ENCODE peak calls at places on chromosomes 2 and 18, in four cellular contexts. M is IMR-90, W is neuronal stem cell, O is H9. E is an unnamed sample. For H3K4me1, the result is how much of the 10 kb centered on the place peaks cover.

GRCh38 chr2:176643711-176644110 is 374.5 kb downstream of the MTX2 start:
- DNase-seq in M (no peak), W (no peak), O (peak), E (no peak)

GRCh38 chr2:43634604-43635306 is 2.3 kb upstream of the PLEKHH2 start:
- DNase-seq in M (peak), W (no peak), O (no peak), E (no peak)

GRCh38 chr2:54209379-54209778 is 46.6 kb downstream of the TSPYL6 start:
- DNase-seq in M (no peak), W (no peak), O (no peak), E (no peak)

GRCh38 chr18:35876243-35876642 is 96.2 kb upstream of the RMP24 start:
- DNase-seq in M (no peak), W (no peak), O (no peak), E (no peak)

GRCh38 chr18:11859282-11859797 is 8.1 kb downstream of the CHMP1B start:
- DNase-seq in M (no peak), W (no peak), O (no peak), E (peak)

GRCh38 chr2:3956892-3957291 is 253.5 kb downstream of the DCDC2C start:
- DNase-seq in M (no peak), W (no peak), O (no peak), E (no peak)

GRCh38 chr18:59271606-59272220 is 1.5 kb downstream of the RAX start:
- DNase-seq in M (no peak), W (no peak), O (no peak), E (no peak)

GRCh38 chr18:32437080-32437834 is 33.4 kb downstream of the GAREM1 start:
- DNase-seq in M (no peak), W (no peak), O (no peak), E (no peak)

GRCh38 chr2:104434363-104434792 is 419.5 kb upstream of the POU3F3 start:
- DNase-seq in M (no peak), W (no peak), O (peak), E (peak)

GRCh38 chr2:205731521-205731965 is 49.2 kb downstream of the NRP2 start:
- DNase-seq in M (peak), W (no peak), O (no peak), E (peak)

GRCh38 chr2:241702155-241702404 is 241 bp downstream of the ING5 start:
- DNase-seq in M (peak), W (no peak), O (no peak), E (peak)

GRCh38 chr2:223260681-223261080 is 208.7 kb downstream of the KCNE4 start:
- DNase-seq in M (peak), W (no peak), O (no peak), E (no peak)

GRCh38 chr2:181790716-181791649 is 100.5 kb upstream of the ITPRID2 start:
- DNase-seq in M (peak), W (no peak), O (no peak), E (peak)

GRCh38 chr2:189057316-189057715 is 83.1 kb downstream of the COL3A1 start:
- DNase-seq in M (no peak), W (no peak), O (no peak), E (no peak)

GRCh38 chr2:106886916-106887758 is 1.2 kb upstream of the ST6GAL2 start:
- DNase-seq in M (no peak), W (peak), O (peak), E (no peak)

GRCh38 chr2:106885326-106885725 is 641 bp downstream of the ST6GAL2 start:
- DNase-seq in M (no peak), W (peak), O (no peak), E (no peak)

GRCh38 chr2:106882658-106883057 is 3.3 kb downstream of the ST6GAL2 start:
- DNase-seq in M (no peak), W (no peak), O (no peak), E (no peak)

GRCh38 chr2:106890611-106891010 is 4.6 kb upstream of the ST6GAL2 start:
- DNase-seq in M (no peak), W (no peak), O (no peak), E (no peak)

GRCh38 chr2:106885981-106886915 is at the start of gene ST6GAL2:
- DNase-seq in M (no peak), W (peak), O (peak), E (peak)
- H2BK120ac ChIP-seq in M (no peak), W (peak), O (no peak), E (peak)

GRCh38 chr2:47039913-47040562 is 115.1 kb downstream of the STPG4 start:
- DNase-seq in M (peak), W (no peak), O (no peak), E (no peak)
- H3K4me1 ChIP-seq in M (under half), W (under half), O (under half), E (under half)

DNA sequence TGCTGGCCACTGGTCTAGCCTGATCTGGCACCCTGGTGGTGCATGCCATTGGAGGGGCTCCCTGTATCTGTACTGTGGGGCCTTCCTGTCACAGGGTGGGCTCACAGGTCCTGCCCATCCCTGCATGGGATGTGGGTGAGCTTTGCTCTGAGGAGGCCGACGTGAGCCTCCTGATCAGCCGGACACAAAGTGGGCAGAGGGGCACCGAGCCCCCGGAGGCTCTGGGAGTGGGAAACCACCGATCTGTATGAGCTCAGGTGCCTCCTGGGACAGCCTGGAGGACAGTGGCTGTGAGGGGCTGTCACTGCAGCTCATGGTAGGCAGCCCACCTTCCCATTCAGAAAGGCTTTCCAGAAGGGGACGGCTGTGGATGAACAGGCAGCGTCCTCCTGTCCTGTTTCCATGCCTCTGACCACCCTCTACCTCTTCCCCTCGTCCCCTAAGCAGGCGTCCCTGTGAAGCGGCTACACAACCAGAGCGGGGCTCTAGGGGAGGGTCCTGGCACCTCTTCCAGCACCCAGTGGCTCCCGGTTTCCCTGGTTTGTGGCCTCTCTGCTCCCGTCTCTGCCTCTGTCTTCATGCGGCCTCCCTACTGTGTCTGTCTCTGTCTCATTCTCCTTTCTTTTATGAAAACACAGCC is 112.5 kb upstream of the OTOS start:
- DNase-seq in M (no peak), W (no peak), O (no peak), E (no peak)
- H4K91ac ChIP-seq in M (no peak), W (peak), O (no peak), E (peak)

DNA sequence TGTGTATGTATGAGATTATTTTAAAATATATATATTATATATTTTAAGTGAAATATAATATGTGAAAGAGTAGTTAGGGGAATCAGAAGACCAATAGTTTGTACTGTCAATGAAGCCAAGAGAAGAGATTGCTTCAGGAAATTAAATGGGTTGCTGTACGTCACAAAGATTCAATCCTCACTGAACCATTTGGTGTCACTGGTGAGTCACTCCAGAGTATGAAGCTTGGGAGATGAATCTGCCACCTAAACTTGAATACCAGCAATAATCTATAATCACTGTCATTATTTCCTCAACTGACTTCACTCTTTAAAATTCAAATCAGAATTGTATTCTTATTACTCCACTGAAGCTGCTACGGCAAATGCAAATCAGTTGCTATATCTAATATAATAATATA is 41.9 kb upstream of the SCN9A start:
- DNase-seq in M (peak), W (no peak), O (no peak), E (no peak)
- H2BK120ac ChIP-seq in M (no peak), W (no peak), O (no peak), E (no peak)

DNA sequence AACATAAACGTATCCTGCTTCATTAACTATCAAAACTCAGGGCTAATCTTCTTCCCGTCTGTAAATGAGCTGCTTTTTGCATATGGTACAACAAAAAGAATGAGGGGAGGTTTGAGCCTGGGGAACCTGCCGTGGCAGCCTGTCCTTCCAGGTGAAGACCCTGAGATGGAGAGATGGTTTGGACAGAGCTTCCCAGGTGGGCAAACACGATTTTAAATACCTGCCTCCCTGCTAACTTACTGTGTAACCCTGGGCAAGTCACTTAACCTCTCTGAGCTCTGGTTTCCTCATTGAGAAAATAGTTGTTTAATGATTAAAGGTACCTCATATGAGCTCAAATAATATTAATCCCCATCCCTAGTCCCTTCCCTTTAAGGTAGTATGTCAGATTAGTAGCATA is 9.0 kb downstream of the EMX1 start:
- DNase-seq in M (no peak), W (no peak), O (peak), E (no peak)
- H3K4me1 ChIP-seq in M (under half), W (under half), O (under half), E (under half)

GRCh38 chr18:75211721-75212625 is 1.4 kb downstream of the TSHZ1 start:
- DNase-seq in M (peak), W (peak), O (peak), E (no peak)
- H4K91ac ChIP-seq in M (no peak), W (no peak), O (no peak), E (no peak)

DNA sequence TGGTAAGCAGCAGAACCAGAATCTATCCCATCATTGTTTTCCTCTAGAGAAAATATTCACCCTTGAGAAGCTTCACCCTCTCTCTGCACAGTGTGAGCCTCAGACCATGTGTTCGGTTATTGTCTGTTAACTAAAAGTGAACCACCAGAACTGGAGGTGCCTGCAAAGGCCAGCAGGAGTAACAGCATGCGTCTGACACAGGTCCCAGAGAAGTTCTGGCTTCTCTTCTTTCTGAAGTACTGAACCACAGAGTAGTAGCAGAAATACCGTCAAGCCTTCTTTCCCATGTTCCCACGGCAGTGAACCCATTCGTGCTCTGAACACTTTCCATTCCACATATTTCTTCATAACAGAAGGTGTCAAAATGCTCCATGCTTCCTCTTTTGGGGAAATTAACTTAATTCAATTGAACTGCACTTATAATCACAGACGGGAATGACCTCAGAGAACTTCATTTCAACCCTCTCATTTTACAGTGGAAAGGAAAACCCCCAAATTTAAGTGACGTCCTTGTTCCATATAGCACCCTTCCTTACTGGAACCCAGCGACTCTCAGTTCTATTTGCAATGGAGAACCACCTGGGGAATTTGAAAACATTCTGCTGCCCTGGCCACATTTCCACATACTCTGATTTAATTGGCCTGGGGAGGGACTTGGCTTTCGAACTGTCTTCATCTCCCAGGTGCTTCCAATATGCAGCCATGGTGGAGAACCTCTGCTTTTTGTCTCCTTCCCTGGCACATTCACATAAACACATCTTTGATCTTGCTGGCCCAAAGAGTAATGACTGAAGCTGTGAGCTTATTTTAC is 519.1 kb downstream of the RNF144A start:
- DNase-seq in M (no peak), W (no peak), O (no peak), E (no peak)
- H2BK120ac ChIP-seq in M (no peak), W (no peak), O (no peak), E (no peak)

DNA sequence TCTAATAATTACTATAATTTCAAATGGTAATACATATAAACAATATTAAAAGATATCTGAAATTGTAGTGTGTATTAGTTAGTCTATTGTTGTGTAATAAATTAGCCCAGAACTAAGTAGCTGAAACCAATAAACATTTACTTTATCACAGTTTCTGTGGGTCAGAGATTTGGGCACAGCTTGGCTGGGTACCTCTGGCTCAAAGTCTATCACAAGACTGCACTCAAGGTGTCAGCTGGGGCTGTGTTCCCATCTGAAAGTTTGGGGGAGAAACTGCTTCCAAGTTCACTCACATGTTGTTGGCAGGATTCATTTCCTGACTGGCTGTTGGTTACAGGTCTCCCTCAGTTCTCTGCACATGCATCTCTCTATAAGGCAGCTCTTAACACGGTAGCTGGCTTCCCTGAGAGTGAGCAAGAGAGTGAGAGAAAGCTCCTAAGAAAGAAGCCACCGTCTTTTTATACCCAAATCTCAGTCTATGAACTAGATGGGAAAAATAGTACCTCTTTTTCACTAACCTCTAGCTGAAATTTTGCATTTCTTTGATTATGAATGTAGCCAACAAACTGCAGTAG is 25.6 kb upstream of the WIPF1 start:
- DNase-seq in M (no peak), W (no peak), O (no peak), E (no peak)
- H3K4me1 ChIP-seq in M (under half), W (under half), O (under half), E (under half)

DNA sequence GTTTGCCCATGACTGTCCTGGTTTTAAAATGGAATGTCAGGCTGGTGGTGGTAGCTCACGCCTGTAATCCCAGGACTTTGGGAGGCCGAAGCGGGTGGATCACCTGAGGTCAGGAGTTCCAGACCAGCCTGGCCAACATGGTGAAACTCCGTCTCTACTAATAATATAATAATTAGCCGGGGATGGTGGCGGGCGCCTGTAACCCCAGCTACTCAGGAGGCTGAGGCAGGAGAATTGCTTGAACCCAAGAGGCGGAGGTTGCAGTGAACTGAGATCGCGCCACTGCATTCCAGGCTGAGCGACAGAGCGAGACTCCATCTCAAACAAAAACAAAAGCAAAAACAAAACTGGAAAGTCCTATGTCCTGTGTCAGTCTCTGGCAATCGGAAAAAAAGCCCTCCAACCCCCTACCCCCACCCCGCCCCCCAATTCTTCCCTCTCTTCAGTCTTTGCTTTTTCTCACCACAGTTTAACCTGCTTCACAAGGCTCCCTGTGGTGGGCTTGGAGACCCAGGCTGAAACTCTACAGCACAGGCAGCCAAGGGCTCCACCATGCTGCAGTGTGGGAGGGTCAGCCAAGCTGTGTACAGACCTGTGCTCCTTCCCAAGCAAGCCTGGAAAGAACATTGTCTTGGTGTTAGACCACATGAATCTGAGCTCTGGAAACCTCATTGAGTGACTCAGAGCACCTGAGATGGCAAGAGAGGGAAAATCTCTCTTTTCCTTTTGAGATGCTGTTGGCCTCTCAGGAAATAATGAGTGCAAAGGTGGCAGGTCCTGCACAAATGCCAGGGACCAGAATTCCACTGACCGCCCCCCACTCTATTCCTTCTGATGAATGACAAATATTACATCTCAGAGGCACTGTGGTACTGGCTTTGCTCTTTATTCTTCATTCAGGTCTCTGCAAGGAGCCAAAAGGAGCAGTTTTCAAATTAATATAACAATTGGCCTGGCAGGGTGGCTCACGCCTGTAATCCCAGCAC is 16.7 kb downstream of the MYCN start:
- DNase-seq in M (no peak), W (no peak), O (no peak), E (no peak)
- H4K91ac ChIP-seq in M (no peak), W (no peak), O (no peak), E (no peak)

E was measured in trophoblast cell.